ENCODE peak calls at places on chromosomes 6 and 20, in five cellular contexts. K is H1, A is HepG2, Y is GM12878, O is K562. R is an unnamed sample. For H3K79me2, the result is how much of the 10 kb centered on the place peaks cover.

GRCh38 chr6:63598251-63599036 is 26.2 kb downstream of the LOC128125822 start:
- DNase-seq in K (peak), A (peak), Y (peak), O (peak), R (peak)

GRCh38 chr6:168045706-168046620 is 33.0 kb downstream of the FRMD1 start:
- DNase-seq in K (no peak), A (no peak), Y (no peak), O (no peak), R (no peak)

GRCh38 chr6:37205997-37206340 is 36.0 kb downstream of the PIM1 start:
- DNase-seq in K (no peak), A (no peak), Y (no peak), O (no peak), R (no peak)

GRCh38 chr6:28742668-28743270 is 181.0 kb downstream of the TRIM27 start:
- DNase-seq in K (peak), A (peak), Y (no peak), O (peak), R (peak)

GRCh38 chr20:5164645-5165399 is 38.0 kb downstream of the CDS2 start:
- DNase-seq in K (no peak), A (no peak), Y (no peak), O (no peak), R (no peak)

GRCh38 chr6:161943561-161943960 is 669.7 kb upstream of the AGPAT4 start:
- DNase-seq in K (no peak), A (no peak), Y (no peak), O (no peak), R (no peak)

GRCh38 chr6:4732691-4733315 is 43.4 kb upstream of the CDYL start:
- DNase-seq in K (peak), A (peak), Y (no peak), O (peak), R (peak)

GRCh38 chr6:148044921-148045320 is 297.7 kb upstream of the SASH1 start:
- DNase-seq in K (no peak), A (no peak), Y (no peak), O (no peak), R (no peak)

GRCh38 chr6:75204959-75205775 is 686 bp downstream of the COL12A1 start:
- DNase-seq in K (peak), A (no peak), Y (no peak), O (no peak), R (peak)

GRCh38 chr6:51509597-51509996 is 577.8 kb downstream of the PKHD1 start:
- DNase-seq in K (no peak), A (no peak), Y (no peak), O (no peak), R (no peak)

GRCh38 chr20:20547221-20547875 is 165.1 kb downstream of the RALGAPA2 start:
- DNase-seq in K (no peak), A (peak), Y (no peak), O (no peak), R (no peak)

GRCh38 chr20:3777726-3778629 is 3.3 kb downstream of the SPEF1 start:
- DNase-seq in K (peak), A (no peak), Y (no peak), O (no peak), R (peak)

GRCh38 chr6:160445130-160445529 is 97.0 kb downstream of the SLC22A3 start:
- DNase-seq in K (no peak), A (no peak), Y (no peak), O (no peak), R (no peak)

GRCh38 chr20:45890077-45890996 is 671 bp downstream of the NEURL2 start:
- DNase-seq in K (peak), A (peak), Y (no peak), O (peak), R (peak)

GRCh38 chr6:44217332-44218143 is 812 bp downstream of the MYMX start:
- DNase-seq in K (peak), A (no peak), Y (no peak), O (no peak), R (peak)

GRCh38 chr6:15905488-15906392 is 223.1 kb upstream of the MYLIP start:
- DNase-seq in K (no peak), A (no peak), Y (no peak), O (peak), R (no peak)

GRCh38 chr6:11085758-11086435 is 7.7 kb upstream of the SMIM13 start:
- DNase-seq in K (no peak), A (no peak), Y (no peak), O (no peak), R (no peak)

GRCh38 chr20:17525650-17526049 is 5.5 kb downstream of the BFSP1 start:
- DNase-seq in K (no peak), A (peak), Y (no peak), O (peak), R (peak)

GRCh38 chr20:59598625-59599310 is 5.6 kb upstream of the PHACTR3 start:
- DNase-seq in K (peak), A (peak), Y (peak), O (peak), R (peak)

GRCh38 chr6:133705731-133706130 is 183.2 kb upstream of the TCF21 start:
- DNase-seq in K (no peak), A (no peak), Y (no peak), O (no peak), R (no peak)

GRCh38 chr6:27553123-27553904 is 80.4 kb upstream of the ZNF184 start:
- DNase-seq in K (peak), A (peak), Y (peak), O (peak), R (peak)

GRCh38 chr6:40896696-40897095 is 142.3 kb downstream of the UNC5CL start:
- DNase-seq in K (no peak), A (peak), Y (no peak), O (no peak), R (no peak)

GRCh38 chr6:44453146-44453545 is 65.6 kb downstream of the CDC5L start:
- DNase-seq in K (no peak), A (no peak), Y (no peak), O (no peak), R (no peak)

GRCh38 chr6:96940322-96940721 is 15.8 kb downstream of the KLHL32 start:
- DNase-seq in K (no peak), A (no peak), Y (no peak), O (no peak), R (no peak)

GRCh38 chr6:16278048-16278724 is 39.8 kb downstream of the GMPR start:
- DNase-seq in K (no peak), A (no peak), Y (no peak), O (no peak), R (no peak)

GRCh38 chr6:96075826-96076225 is 60.1 kb downstream of the FUT9 start:
- DNase-seq in K (no peak), A (no peak), Y (no peak), O (no peak), R (no peak)

GRCh38 chr20:37346232-37346525 is 239 bp downstream of the SRC start:
- DNase-seq in K (no peak), A (no peak), Y (no peak), O (no peak), R (no peak)

GRCh38 chr6:30759575-30760239 is 15.4 kb upstream of the IER3 start:
- DNase-seq in K (no peak), A (peak), Y (no peak), O (no peak), R (peak)

GRCh38 chr6:21935561-21936028 is 342.0 kb downstream of the SOX4 start:
- DNase-seq in K (no peak), A (peak), Y (no peak), O (peak), R (peak)

GRCh38 chr20:2104236-2104635 is 2.6 kb downstream of the STK35 start:
- DNase-seq in K (no peak), A (no peak), Y (no peak), O (no peak), R (no peak)

GRCh38 chr20:51424270-51425041 is 118.1 kb downstream of the NFATC2 start:
- DNase-seq in K (no peak), A (no peak), Y (no peak), O (no peak), R (no peak)

GRCh38 chr20:1242530-1242929 is 16.7 kb downstream of the RAD21L1 start:
- DNase-seq in K (no peak), A (no peak), Y (no peak), O (peak), R (no peak)

GRCh38 chr6:11710968-11711643 is 67.5 kb downstream of the ADTRP start:
- DNase-seq in K (no peak), A (no peak), Y (no peak), O (no peak), R (no peak)

DNA sequence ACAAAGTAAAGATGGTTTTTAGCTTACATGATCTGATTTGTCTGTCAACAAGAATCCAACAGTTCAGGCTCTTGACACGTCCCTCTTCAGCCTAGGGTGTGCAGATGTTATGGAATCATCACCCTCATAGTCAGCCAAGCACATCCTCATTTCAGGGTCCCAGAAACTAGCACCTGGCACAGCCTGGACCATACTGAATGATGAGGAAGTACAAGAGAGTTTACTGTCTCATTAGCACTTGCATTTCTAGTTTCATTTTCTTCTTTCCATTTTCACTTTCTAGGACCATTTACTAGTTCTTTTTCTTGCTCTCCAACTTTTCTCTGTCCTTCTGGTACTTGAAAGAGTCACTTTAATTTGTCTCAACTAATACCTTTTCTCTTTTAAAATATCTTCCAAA is 6.5 kb downstream of the RIPOR2 start:
- DNase-seq in K (no peak), A (no peak), Y (no peak), O (no peak), R (no peak)
- TF ChIP-seq CREB1 in K (no peak), A (no peak), Y (no peak), O (no peak), R (no peak)

DNA sequence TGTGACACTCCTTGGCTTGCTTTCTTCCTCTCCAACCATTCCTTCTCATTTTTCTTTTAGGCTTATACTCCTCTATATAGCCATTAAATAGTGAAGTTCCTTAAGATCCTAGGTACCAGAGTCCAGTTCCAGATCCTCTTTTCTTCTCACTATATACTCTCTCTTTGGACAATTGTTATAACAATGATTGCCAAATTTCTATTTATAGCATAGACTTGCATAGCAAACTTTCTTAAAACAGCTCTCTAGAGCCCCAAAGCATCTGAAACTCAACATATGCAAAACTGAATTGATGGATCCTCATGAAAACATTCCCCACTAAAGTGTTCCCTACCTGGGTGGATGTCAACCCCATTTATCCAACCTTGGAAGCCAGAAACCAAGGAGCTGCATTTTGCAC is 13.4 kb downstream of the PHIP start:
- DNase-seq in K (no peak), A (no peak), Y (no peak), O (no peak), R (no peak)
- H3K79me2 ChIP-seq in K (under half), A (half or more), Y (under half), O (half or more), R (half or more)

GRCh38 chr20:62241501-62241900 is 3.2 kb downstream of the OSBPL2 start:
- DNase-seq in K (no peak), A (no peak), Y (no peak), O (no peak), R (no peak)

GRCh38 chr20:62238569-62239277 is 402 bp downstream of the OSBPL2 start:
- DNase-seq in K (no peak), A (no peak), Y (no peak), O (peak), R (peak)

GRCh38 chr20:62240015-62240685 is 1.8 kb downstream of the OSBPL2 start:
- DNase-seq in K (no peak), A (no peak), Y (no peak), O (no peak), R (no peak)

GRCh38 chr20:62237772-62238568 is at the start of gene OSBPL2:
- DNase-seq in K (peak), A (peak), Y (peak), O (peak), R (peak)

DNA sequence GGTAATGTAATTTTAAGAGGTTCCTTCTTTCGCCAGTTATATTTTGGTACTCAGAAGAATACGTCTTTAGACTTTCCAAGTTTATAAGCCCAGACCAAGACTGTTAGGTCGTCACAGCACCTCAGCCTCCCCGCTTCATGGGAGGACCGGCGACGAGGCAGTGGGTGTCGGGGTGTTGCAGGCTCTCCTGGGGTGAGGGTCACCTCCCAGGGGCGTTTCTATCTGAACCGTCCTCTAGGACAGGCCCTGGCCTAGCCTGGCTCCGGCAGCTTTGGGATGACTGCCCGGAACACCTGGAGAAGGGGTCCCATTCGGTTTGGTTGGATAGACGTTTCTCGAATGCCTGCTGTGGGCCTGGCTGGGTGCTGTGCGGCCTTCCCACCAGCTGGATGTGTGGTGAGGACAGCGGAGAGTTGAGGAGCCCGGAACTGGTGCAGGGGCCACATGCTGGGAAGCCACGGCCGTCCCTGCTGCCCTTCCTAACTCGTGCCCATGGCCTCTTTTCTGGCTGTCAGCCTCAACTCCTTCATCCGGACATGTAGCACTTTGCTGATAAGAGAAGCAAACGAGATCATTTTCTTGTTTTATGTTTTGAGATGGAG is 1.1 kb downstream of the OSBPL2 start:
- DNase-seq in K (no peak), A (no peak), Y (no peak), O (no peak), R (no peak)
- TF ChIP-seq CREB1 in K (no peak), A (no peak), Y (no peak), O (no peak), R (no peak)

GRCh38 chr6:42429042-42429574 is 22.6 kb downstream of the TRERF1 start:
- DNase-seq in K (peak), A (no peak), Y (no peak), O (no peak), R (no peak)
- H3K79me2 ChIP-seq in K (under half), A (under half), Y (under half), O (under half), R (half or more)

GRCh38 chr6:125444234-125444949 is 142.6 kb upstream of the HDDC2 start:
- DNase-seq in K (no peak), A (no peak), Y (no peak), O (no peak), R (no peak)
- TF ChIP-seq CREB1 in K (no peak), A (no peak), Y (no peak), O (no peak), R (no peak)

DNA sequence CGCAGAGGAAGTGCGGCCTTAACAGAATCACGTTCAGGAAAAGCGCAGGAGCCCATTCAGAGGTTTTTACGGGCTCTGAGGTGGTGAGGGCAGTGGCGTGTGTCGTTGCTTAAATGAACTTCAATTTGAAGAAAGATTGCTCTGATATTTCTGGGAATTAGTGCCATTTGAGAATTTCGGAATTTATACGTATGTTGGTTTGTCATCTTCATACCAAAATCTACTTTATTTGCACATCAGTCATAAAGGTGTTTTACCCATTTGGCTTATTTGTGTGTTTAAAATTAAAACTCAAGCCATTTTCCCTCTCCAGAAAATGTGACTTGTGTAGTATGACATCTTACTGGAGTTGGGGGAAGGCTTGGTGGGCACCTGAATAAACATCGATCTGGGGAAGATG is 48.1 kb upstream of the TULP4 start:
- DNase-seq in K (no peak), A (no peak), Y (no peak), O (no peak), R (no peak)
- H3K79me2 ChIP-seq in K (under half), A (half or more), Y (under half), O (under half), R (under half)

DNA sequence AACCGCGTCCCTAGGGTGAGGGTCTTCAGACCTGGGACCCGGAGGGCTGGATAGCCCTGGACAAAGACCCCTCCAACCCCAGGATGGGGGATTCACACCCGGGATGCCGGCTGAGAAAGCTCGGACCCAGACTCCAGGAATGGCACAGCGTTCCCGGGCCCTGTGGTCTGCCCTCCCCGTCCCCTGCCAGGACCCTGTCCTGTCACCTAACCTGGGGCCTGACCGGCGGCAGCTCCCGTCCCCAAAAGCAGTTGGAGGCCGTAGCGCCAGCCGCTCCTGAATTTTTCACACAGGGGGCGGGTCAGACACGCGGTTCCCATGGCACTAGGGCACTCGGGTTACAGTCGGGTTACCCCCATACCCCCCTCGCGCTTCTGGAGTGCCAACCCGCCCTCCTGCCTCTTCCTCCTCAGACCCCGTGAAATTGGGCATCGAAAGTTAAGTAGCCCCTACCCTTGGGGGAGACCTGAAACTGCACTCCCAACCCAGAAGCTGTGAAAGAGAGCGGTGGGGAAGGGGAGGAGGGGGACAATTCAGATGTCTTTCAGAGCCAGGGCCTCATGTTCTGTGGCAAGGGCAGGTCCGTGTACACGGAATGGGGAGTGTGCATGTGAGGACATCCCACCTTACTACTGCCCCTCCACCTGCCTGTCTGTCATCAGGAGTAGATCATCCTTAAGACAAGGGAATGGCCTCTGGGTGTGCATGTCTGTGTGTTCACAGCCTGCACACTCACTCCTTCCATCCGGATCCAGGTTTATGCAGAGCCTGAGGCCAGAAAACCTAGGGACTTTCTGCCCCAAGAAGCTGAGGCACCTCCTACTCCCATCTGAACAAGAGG is 604 bp downstream of the REM1 start:
- DNase-seq in K (no peak), A (no peak), Y (no peak), O (no peak), R (peak)
- TF ChIP-seq CREB1 in K (no peak), A (no peak), Y (no peak), O (no peak), R (no peak)

GRCh38 chr6:154752015-154752414 is 18.8 kb downstream of the SCAF8 start:
- DNase-seq in K (no peak), A (no peak), Y (no peak), O (no peak), R (no peak)
- H3K79me2 ChIP-seq in K (under half), A (half or more), Y (half or more), O (half or more), R (half or more)

DNA sequence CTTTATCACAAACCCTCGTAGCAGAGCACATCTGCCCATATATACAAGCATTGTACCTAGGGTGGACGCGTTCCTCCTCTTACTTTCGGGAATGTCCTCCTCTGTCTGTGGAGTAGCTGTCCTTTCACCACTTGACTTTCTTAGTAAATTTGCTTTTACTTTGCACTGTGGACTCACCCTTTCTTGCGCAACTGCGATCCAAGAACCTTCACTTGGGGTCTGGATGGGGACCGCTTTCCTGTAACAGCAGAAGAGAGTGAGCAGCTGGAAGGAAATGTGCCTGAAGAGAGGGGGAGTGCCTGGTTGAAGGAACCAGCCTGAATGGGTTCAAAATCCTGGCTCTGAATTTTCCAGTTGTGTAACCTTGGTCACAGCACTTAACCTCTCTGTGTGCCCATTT is 40.0 kb upstream of the PMEPA1 start:
- DNase-seq in K (no peak), A (no peak), Y (no peak), O (no peak), R (no peak)
- TF ChIP-seq CREB1 in K (no peak), A (no peak), Y (no peak), O (no peak), R (no peak)